ENCODE peak calls at places on chromosome 13, in six cellular contexts. One of them, this sample, is unnamed.

GRCh38 chr13:20566424-20566916 is 487 bp upstream of the IFT88 start:
- DNase-seq in EH: peak
- DNase-seq in fibroblast of lung: peak
- DNase-seq in esophagus muscularis mucosa: peak
- DNase-seq in immature natural killer cell: no peak
- DNase-seq in lower leg skin: peak
- DNase-seq in this sample: no peak

GRCh38 chr13:99431927-99432636 is 69.2 kb upstream of the TM9SF2 start:
- DNase-seq in EH: no peak
- DNase-seq in fibroblast of lung: no peak
- DNase-seq in esophagus muscularis mucosa: no peak
- DNase-seq in immature natural killer cell: peak
- DNase-seq in lower leg skin: no peak
- DNase-seq in this sample: no peak

GRCh38 chr13:113471844-113472243 is 18.6 kb upstream of the ADPRHL1 start:
- DNase-seq in EH: no peak
- DNase-seq in fibroblast of lung: no peak
- DNase-seq in esophagus muscularis mucosa: peak
- DNase-seq in immature natural killer cell: no peak
- DNase-seq in lower leg skin: peak
- DNase-seq in this sample: no peak

GRCh38 chr13:67878376-67878775 is 648.2 kb upstream of the PCDH9 start:
- DNase-seq in EH: no peak
- DNase-seq in fibroblast of lung: no peak
- DNase-seq in esophagus muscularis mucosa: no peak
- DNase-seq in immature natural killer cell: no peak
- DNase-seq in lower leg skin: no peak
- DNase-seq in this sample: no peak

GRCh38 chr13:27446986-27447583 is 3.3 kb downstream of the MTIF3 start:
- DNase-seq in EH: no peak
- DNase-seq in fibroblast of lung: no peak
- DNase-seq in esophagus muscularis mucosa: no peak
- DNase-seq in immature natural killer cell: no peak
- DNase-seq in lower leg skin: no peak
- DNase-seq in this sample: no peak

GRCh38 chr13:106329941-106330340 is 205.5 kb downstream of the EFNB2 start:
- DNase-seq in EH: no peak
- DNase-seq in fibroblast of lung: no peak
- DNase-seq in esophagus muscularis mucosa: no peak
- DNase-seq in immature natural killer cell: no peak
- DNase-seq in lower leg skin: no peak
- DNase-seq in this sample: no peak

GRCh38 chr13:36420437-36420891 is 11.8 kb upstream of the CCNA1 start:
- DNase-seq in EH: peak
- DNase-seq in fibroblast of lung: peak
- DNase-seq in esophagus muscularis mucosa: peak
- DNase-seq in immature natural killer cell: peak
- DNase-seq in lower leg skin: peak
- DNase-seq in this sample: no peak

GRCh38 chr13:38376551-38376950 is 26.9 kb downstream of the UFM1 start:
- DNase-seq in EH: no peak
- DNase-seq in fibroblast of lung: no peak
- DNase-seq in esophagus muscularis mucosa: no peak
- DNase-seq in immature natural killer cell: no peak
- DNase-seq in lower leg skin: no peak
- DNase-seq in this sample: no peak

This sample was measured in vagina.